ENCODE peak calls at places on chromosomes 1 and 21, in four cellular contexts. U, I, M and O are unnamed samples.

GRCh38 chr21:46394819-46395152 is 63.9 kb upstream of the DIP2A start:
- DNase-seq in I (peak), M (no peak), U (no peak), O (no peak)

GRCh38 chr21:45256021-45256911 is 31.4 kb downstream of the POFUT2 start:
- DNase-seq in I (no peak), M (no peak), U (no peak), O (no peak)

GRCh38 chr1:34479731-34480130 is 275.1 kb upstream of the GJB5 start:
- DNase-seq in U (no peak), M (no peak), I (no peak), O (no peak)

GRCh38 chr1:77416692-77417450 is 135.1 kb downstream of the AK5 start:
- DNase-seq in I (peak), U (no peak), M (peak), O (no peak)

GRCh38 chr1:36384542-36385409 is 948 bp downstream of the STK40 start:
- DNase-seq in M (peak), I (no peak), U (peak), O (peak)

GRCh38 chr1:8472668-8473067 is 154.8 kb downstream of the SLC45A1 start:
- DNase-seq in I (no peak), U (no peak), M (no peak), O (no peak)

GRCh38 chr1:110555807-110556470 is 37.0 kb upstream of the KCNA10 start:
- DNase-seq in U (no peak), I (peak), M (peak), O (peak)

GRCh38 chr1:183218039-183218618 is 32.1 kb downstream of the LAMC2 start:
- DNase-seq in I (peak), U (no peak), M (no peak), O (no peak)

GRCh38 chr1:55352801-55353180 is 137.6 kb upstream of the USP24 start:
- DNase-seq in M (no peak), U (no peak), I (no peak), O (no peak)

GRCh38 chr1:203559523-203559922 is 65.6 kb downstream of the OPTC start:
- DNase-seq in M (peak), I (no peak), U (no peak), O (no peak)

GRCh38 chr1:6967431-6968079 is 182.3 kb downstream of the CAMTA1 start:
- DNase-seq in I (no peak), M (peak), U (no peak), O (no peak)

GRCh38 chr1:71593523-71593922 is 512.7 kb upstream of the ZRANB2 start:
- DNase-seq in U (no peak), I (no peak), M (no peak), O (no peak)

GRCh38 chr1:33424205-33424604 is 6.7 kb downstream of the PHC2 start:
- DNase-seq in M (peak), U (no peak), I (no peak), O (no peak)

GRCh38 chr1:53442297-53442696 is 16.9 kb upstream of the DMRTB1 start:
- DNase-seq in M (peak), I (no peak), U (no peak), O (no peak)

GRCh38 chr1:110316735-110317134 is 22.4 kb upstream of the RBM15 start:
- DNase-seq in M (no peak), U (no peak), I (no peak), O (no peak)

GRCh38 chr1:206937437-206937836 is 8.8 kb downstream of the PIGR start:
- DNase-seq in I (no peak), U (no peak), M (no peak), O (no peak)

GRCh38 chr1:205267306-205267902 is 39.7 kb downstream of the TMCC2 start:
- DNase-seq in U (no peak), M (no peak), I (no peak), O (no peak)

GRCh38 chr1:163202833-163203451 is at the start of gene RGS5:
- DNase-seq in U (no peak), M (peak), I (no peak), O (no peak)

GRCh38 chr1:94773931-94774422 is 46.2 kb upstream of the SLC44A3 start:
- DNase-seq in I (no peak), U (no peak), M (peak), O (no peak)

GRCh38 chr1:26195805-26196204 is 5.4 kb downstream of the CATSPER4 start:
- DNase-seq in U (no peak), M (no peak), I (no peak), O (no peak)

GRCh38 chr1:87799451-87799850 is 470.8 kb downstream of the LMO4 start:
- DNase-seq in M (no peak), U (no peak), I (no peak), O (no peak)

GRCh38 chr1:47575855-47576757 is 138.3 kb downstream of the FOXD2 start:
- DNase-seq in U (no peak), I (no peak), M (peak), O (no peak)

GRCh38 chr21:42093991-42094417 is 22.9 kb downstream of the UMODL1 start:
- DNase-seq in M (peak), U (no peak), I (peak), O (no peak)

GRCh38 chr1:45141247-45142003 is 65.0 kb downstream of the ZSWIM5 start:
- DNase-seq in U (no peak), I (no peak), M (no peak), O (no peak)

GRCh38 chr1:162357681-162358266 is 18.9 kb downstream of the SPATA46 start:
- DNase-seq in I (peak), M (peak), U (no peak), O (no peak)

GRCh38 chr1:201296371-201296770 is 13.1 kb downstream of the PKP1 start:
- DNase-seq in I (no peak), M (no peak), U (no peak), O (no peak)

GRCh38 chr21:44551290-44552015 is at the start of gene KRTAP10-2:
- DNase-seq in I (no peak), U (no peak), M (no peak), O (no peak)

GRCh38 chr1:226798427-226799411 is 59.6 kb upstream of the ITPKB start:
- DNase-seq in I (no peak), U (peak), M (no peak), O (no peak)

GRCh38 chr1:154075746-154076145 is 79.1 kb downstream of the NUP210L start:
- DNase-seq in M (no peak), I (no peak), U (no peak), O (no peak)

GRCh38 chr1:155186955-155187891 is 13.6 kb downstream of the TRIM46 start:
- DNase-seq in U (no peak), I (no peak), M (no peak), O (no peak)

GRCh38 chr1:40783001-40783905 is at the start of gene KCNQ4:
- DNase-seq in M (no peak), I (no peak), U (no peak), O (peak)